ENCODE peak calls at places on chromosome X, in six cellular contexts. Z, M, H, E, G and V are unnamed samples.

GRCh38 chrX:24838624-24839023 is 144.9 kb downstream of the POLA1 start:
- DNase-seq in Z (no peak), M (peak; percentile 53), H (no peak), E (peak; percentile 56), G (no peak), V (no peak)

GRCh38 chrX:8867454-8867853 is 66.3 kb upstream of the FAM9A start:
- DNase-seq in Z (no peak), M (no peak), H (no peak), E (no peak), G (no peak), V (no peak)

GRCh38 chrX:47751670-47752069 is 85.0 kb upstream of the ZNF81 start:
- DNase-seq in Z (no peak), M (no peak), H (no peak), E (peak; percentile 38), G (no peak), V (no peak)

GRCh38 chrX:44675364-44676024 is 132.8 kb upstream of the FUNDC1 start:
- DNase-seq in Z (no peak), M (peak; percentile 34), H (no peak), E (no peak), G (no peak), V (no peak)

GRCh38 chrX:77597090-77597489 is 149.9 kb downstream of the FGF16 start:
- DNase-seq in Z (no peak), M (no peak), H (no peak), E (no peak), G (no peak), V (no peak)

GRCh38 chrX:68443155-68443868 is 10.0 kb upstream of the OPHN1 start:
- DNase-seq in Z (no peak), M (no peak), H (no peak), E (peak; percentile 72), G (no peak), V (no peak)

GRCh38 chrX:13489451-13489850 is 80.0 kb upstream of the EGFL6 start:
- DNase-seq in Z (no peak), M (peak; percentile 46), H (no peak), E (no peak), G (no peak), V (no peak)

GRCh38 chrX:107374831-107375230 is 74.6 kb upstream of the FRMPD3 start:
- DNase-seq in Z (no peak), M (peak; percentile 83), H (no peak), E (no peak), G (no peak), V (no peak)

GRCh38 chrX:12419591-12419990 is 281.3 kb downstream of the FRMPD4 start:
- DNase-seq in Z (no peak), M (no peak), H (no peak), E (no peak), G (no peak), V (no peak)

GRCh38 chrX:15301924-15302323 is 13.5 kb downstream of the ASB11 start:
- DNase-seq in Z (no peak), M (no peak), H (no peak), E (no peak), G (no peak), V (no peak)

GRCh38 chrX:32873786-32874185 is 337.6 kb downstream of the DMD start:
- DNase-seq in Z (no peak), M (no peak), H (no peak), E (no peak), G (no peak), V (no peak)

GRCh38 chrX:37378399-37378798 is 29.2 kb downstream of the PRRG1 start:
- DNase-seq in Z (no peak), M (no peak), H (no peak), E (no peak), G (no peak), V (no peak)

GRCh38 chrX:27555514-27555913 is 34.6 kb upstream of the DCAF8L2 start:
- DNase-seq in Z (no peak), M (no peak), H (no peak), E (no peak), G (no peak), V (no peak)

GRCh38 chrX:64334467-64334866 is 60.8 kb downstream of the MTMR8 start:
- DNase-seq in Z (no peak), M (no peak), H (no peak), E (no peak), G (no peak), V (no peak)

GRCh38 chrX:23884427-23885024 is 23.2 kb downstream of the APOO start:
- DNase-seq in Z (no peak), M (no peak), H (no peak), E (no peak), G (no peak), V (no peak)

GRCh38 chrX:71652405-71652804 is 14.9 kb upstream of the LOC101059915 start:
- DNase-seq in Z (peak; percentile 24), M (peak; percentile 62), H (peak; percentile 27), E (peak; percentile 78), G (no peak), V (no peak)

GRCh38 chrX:101493225-101493624 is 8.0 kb downstream of the ARMCX4 start:
- DNase-seq in Z (no peak), M (no peak), H (no peak), E (no peak), G (no peak), V (no peak)

GRCh38 chrX:65463550-65463949 is 71.0 kb downstream of the LAS1L start:
- DNase-seq in Z (no peak), M (no peak), H (no peak), E (no peak), G (no peak), V (no peak)

GRCh38 chrX:120499301-120500097 is 30.4 kb upstream of the LAMP2 start:
- DNase-seq in Z (no peak), M (no peak), H (no peak), E (no peak), G (no peak), V (no peak)

GRCh38 chrX:35726176-35726575 is 72.0 kb upstream of the MAGEB16 start:
- DNase-seq in Z (no peak), M (no peak), H (no peak), E (peak; percentile 1), G (no peak), V (no peak)